ENCODE peak calls at places on chromosomes 4 and X, in eight cellular contexts. Y is HCT116, J is A549, W is GM23338, S is GM12878, T is SK-N-SH, X is HepG2, I is K562. R is an unnamed sample.

GRCh38 chr4:177964693-177965168 is 522.5 kb upstream of the AGA start:
- DNase-seq in Y (no peak), J (peak; percentile 16), W (no peak), S (no peak), T (no peak), X (no peak), I (no peak), R (no peak)

GRCh38 chrX:41386222-41386990 is 52.4 kb downstream of the DDX3X start:
- DNase-seq in Y (no peak), J (no peak), W (peak; percentile 44), S (no peak), T (no peak), X (no peak), I (no peak), R (no peak)

GRCh38 chr4:159504634-159505033 is 401.8 kb downstream of the RAPGEF2 start:
- DNase-seq in Y (no peak), J (no peak), W (no peak), S (no peak), T (no peak), X (no peak), I (no peak), R (no peak)

GRCh38 chrX:151713859-151714258 is 2.0 kb upstream of the FATE1 start:
- DNase-seq in Y (peak; percentile 2), J (peak; percentile 37), W (peak; percentile 62), S (no peak), T (peak; percentile 48), X (peak; percentile 0), I (peak; percentile 53), R (peak; percentile 23)

GRCh38 chr4:154490589-154491340 is 834 bp downstream of the DCHS2 start:
- DNase-seq in Y (no peak), J (no peak), W (peak; percentile 57), S (no peak), T (peak; percentile 41), X (no peak), I (no peak), R (no peak)

GRCh38 chr4:122914938-122915337 is 7.5 kb downstream of the NUDT6 start:
- DNase-seq in Y (no peak), J (no peak), W (no peak), S (no peak), T (no peak), X (no peak), I (no peak), R (no peak)

GRCh38 chr4:21512351-21512750 is 436.2 kb downstream of the KCNIP4 start:
- DNase-seq in Y (peak; percentile 4), J (peak; percentile 26), W (peak; percentile 80), S (no peak), T (peak; percentile 46), X (no peak), I (no peak), R (peak; percentile 3)

GRCh38 chr4:1023895-1024740 is 12.7 kb downstream of the FGFRL1 start:
- DNase-seq in Y (no peak), J (no peak), W (no peak), S (no peak), T (no peak), X (no peak), I (no peak), R (no peak)

GRCh38 chrX:11352296-11352741 is 59.1 kb downstream of the AMELX start:
- DNase-seq in Y (no peak), J (no peak), W (no peak), S (no peak), T (no peak), X (no peak), I (no peak), R (no peak)

GRCh38 chr4:145435646-145436045 is 46.0 kb upstream of the SMAD1 start:
- DNase-seq in Y (no peak), J (no peak), W (no peak), S (no peak), T (no peak), X (no peak), I (no peak), R (no peak)

GRCh38 chr4:135735543-135735942 is 1534.0 kb upstream of the PABPC4L start:
- DNase-seq in Y (no peak), J (no peak), W (no peak), S (no peak), T (no peak), X (no peak), I (no peak), R (no peak)

GRCh38 chr4:184331155-184331995 is 113.7 kb upstream of the ENPP6 start:
- DNase-seq in Y (no peak), J (no peak), W (no peak), S (no peak), T (no peak), X (no peak), I (no peak), R (peak; percentile 16)

GRCh38 chr4:47287735-47288134 is 175.8 kb downstream of the COMMD8 start:
- DNase-seq in Y (no peak), J (no peak), W (no peak), S (peak; percentile 12), T (no peak), X (no peak), I (no peak), R (no peak)

GRCh38 chrX:122641826-122642225 is 542.3 kb upstream of the GRIA3 start:
- DNase-seq in Y (no peak), J (no peak), W (no peak), S (no peak), T (no peak), X (no peak), I (no peak), R (no peak)

GRCh38 chr4:126627255-126627654 is 1005.5 kb upstream of the INTU start:
- DNase-seq in Y (peak; percentile 8), J (peak; percentile 1), W (peak; percentile 70), S (no peak), T (peak; percentile 6), X (no peak), I (peak; percentile 17), R (no peak)

GRCh38 chr4:73454920-73455319 is 18.9 kb downstream of the AFP start:
- DNase-seq in Y (no peak), J (no peak), W (no peak), S (no peak), T (no peak), X (no peak), I (no peak), R (no peak)

GRCh38 chrX:132333351-132333750 is 114.1 kb upstream of the RAP2C start:
- DNase-seq in Y (no peak), J (no peak), W (no peak), S (no peak), T (no peak), X (no peak), I (no peak), R (no peak)

GRCh38 chr4:188619456-188620149 is 480.4 kb downstream of the TRIML1 start:
- DNase-seq in Y (no peak), J (no peak), W (peak; percentile 61), S (no peak), T (no peak), X (no peak), I (no peak), R (no peak)

GRCh38 chr4:84497220-84497834 is 1.8 kb downstream of the NKX6-1 start:
- DNase-seq in Y (no peak), J (no peak), W (peak; percentile 34), S (no peak), T (peak; percentile 46), X (no peak), I (no peak), R (no peak)

GRCh38 chr4:153661215-153661822 is 22.8 kb upstream of the TLR2 start:
- DNase-seq in Y (no peak), J (no peak), W (no peak), S (no peak), T (no peak), X (no peak), I (no peak), R (peak; percentile 88)

GRCh38 chr4:140163029-140163810 is 9.2 kb upstream of the MAML3 start:
- DNase-seq in Y (no peak), J (no peak), W (no peak), S (no peak), T (no peak), X (no peak), I (no peak), R (no peak)

GRCh38 chr4:124948976-124949597 is 236.6 kb upstream of the ANKRD50 start:
- DNase-seq in Y (no peak), J (peak; percentile 6), W (no peak), S (no peak), T (no peak), X (no peak), I (no peak), R (no peak)
- TF ChIP-seq REST in Y (no peak), J (no peak), W (no peak), S (no peak), T (no peak), X (no peak), I (no peak), R (no peak)

GRCh38 chr4:55184600-55185523 is 59.5 kb upstream of the KDR start:
- DNase-seq in Y (peak; percentile 64), J (peak; percentile 21), W (peak; percentile 80), S (no peak), T (no peak), X (peak; percentile 35), I (peak; percentile 31), R (peak; percentile 19)
- H3K4me3 ChIP-seq in Y (peak overlapping the region; percentile 17), J (no peak overlapping the region), W (no peak overlapping the region), S (no peak overlapping the region), T (no peak overlapping the region), X (no peak overlapping the region), I (no peak overlapping the region), R (no peak overlapping the region)

DNA sequence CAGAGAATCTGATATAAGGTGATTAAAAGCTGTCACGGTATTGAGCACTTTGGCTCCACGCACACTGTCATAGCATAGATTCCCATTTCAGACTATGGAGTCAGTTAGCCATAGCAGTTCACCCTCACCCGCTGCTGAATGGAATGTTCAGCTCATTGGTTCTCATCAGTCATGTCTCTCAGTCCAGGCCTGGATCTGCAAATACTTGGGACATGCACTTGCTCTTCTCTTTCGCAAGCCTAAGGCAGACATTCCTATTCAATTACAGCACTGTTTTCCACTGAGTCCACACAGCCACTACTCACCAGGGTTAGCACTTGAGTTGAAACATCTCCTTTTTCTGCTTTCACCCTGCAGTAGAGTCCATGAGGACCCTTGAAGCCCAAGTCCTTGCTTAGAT is 30.6 kb upstream of the SCML1 start:
- DNase-seq in Y (no peak), J (peak; percentile 55), W (no peak), S (no peak), T (no peak), X (peak; percentile 89), I (no peak), R (no peak)
- TF ChIP-seq REST in Y (no peak), J (no peak), W (no peak), S (no peak), T (no peak), X (no peak), I (no peak), R (no peak)

GRCh38 chrX:155070038-155070437 is 898 bp downstream of the CMC4 start:
- DNase-seq in Y (no peak), J (no peak), W (peak; percentile 2), S (no peak), T (no peak), X (no peak), I (no peak), R (no peak)

GRCh38 chrX:155070975-155071693 is at the start of the genes BRCC3, CMC4 and MTCP1:
- DNase-seq in Y (peak; percentile 60), J (peak; percentile 88), W (peak; percentile 77), S (peak; percentile 35), T (peak; percentile 93), X (peak; percentile 65), I (peak; percentile 92), R (peak; percentile 80)

GRCh38 chrX:155070663-155070974 is 317 bp downstream of the CMC4 start:
- DNase-seq in Y (no peak), J (no peak), W (no peak), S (no peak), T (peak; percentile 48), X (no peak), I (no peak), R (no peak)

GRCh38 chrX:155068165-155068564 is 2.8 kb downstream of the CMC4 start:
- DNase-seq in Y (no peak), J (peak; percentile 60), W (no peak), S (no peak), T (no peak), X (peak; percentile 46), I (no peak), R (no peak)

GRCh38 chrX:155069414-155069813 is 1.5 kb downstream of the CMC4 start:
- DNase-seq in Y (no peak), J (no peak), W (no peak), S (no peak), T (no peak), X (no peak), I (no peak), R (no peak)
- H3K4me3 ChIP-seq in Y (peak overlapping the region; percentile 77), J (peak overlapping the region; percentile 84), W (peak overlapping the region; percentile 79), S (peak overlapping the region; percentile 72), T (peak overlapping the region; percentile 64), X (peak overlapping the region; percentile 86), I (peak overlapping the region; percentile 71), R (peak overlapping the region; percentile 58)

R was measured in HL-60.